ENCODE peak calls at places on chromosomes 13 and 19, in five cellular contexts. O is activated naive CD4-positive, alpha-beta T cell treated with anti-CD3 and anti-CD28 coated beads, Interleukin-2, amount 50 U/mL, for 16 hours; X is NCI-H2081; R is stimulated activated CD8-positive, alpha-beta memory T cell treated with anti-CD3 and anti-CD28 coated beads, Interleukin-12 subunit alpha, Interleukin-12 subunit beta, amount 100 ng/mL, for 4 hours; D is nucleus accumbens. W is an unnamed sample.

GRCh38 chr19:15529774-15530372 is 21.5 kb downstream of the CYP4F22 start:
- DNase-seq in O (no peak), X (no peak), R (no peak), D (no peak), W (no peak)

GRCh38 chr13:44685641-44686040 is 109.5 kb upstream of the TSC22D1 start:
- DNase-seq in O (no peak), X (no peak), R (no peak), D (no peak), W (no peak)

GRCh38 chr19:44570984-44571684 is 41.7 kb upstream of the CEACAM20 start:
- DNase-seq in O (peak), X (peak), R (no peak), D (peak), W (peak)

GRCh38 chr13:70932511-70932910 is 824.3 kb upstream of the KLHL1 start:
- DNase-seq in O (no peak), X (no peak), R (no peak), D (no peak), W (no peak)

GRCh38 chr13:62357887-62358645 is 942.4 kb upstream of the PCDH20 start:
- DNase-seq in O (no peak), X (peak), R (no peak), D (no peak), W (peak)

GRCh38 chr19:16628984-16629691 is 1.1 kb upstream of the MED26 start:
- DNase-seq in O (no peak), X (peak), R (no peak), D (no peak), W (no peak)

GRCh38 chr13:87524775-87525174 is 146.4 kb upstream of the SLITRK5 start:
- DNase-seq in O (no peak), X (no peak), R (no peak), D (no peak), W (no peak)

GRCh38 chr19:6276447-6276846 is 3.3 kb downstream of the MLLT1 start:
- DNase-seq in O (no peak), X (no peak), R (no peak), D (no peak), W (no peak)

GRCh38 chr13:70844391-70845108 is 736.3 kb upstream of the KLHL1 start:
- DNase-seq in O (no peak), X (no peak), R (no peak), D (no peak), W (no peak)

GRCh38 chr13:113413178-113413897 is 40.0 kb downstream of the ADPRHL1 start:
- DNase-seq in O (no peak), X (no peak), R (no peak), D (no peak), W (no peak)

GRCh38 chr13:40064723-40065122 is 409.3 kb downstream of the COG6 start:
- DNase-seq in O (no peak), X (no peak), R (no peak), D (no peak), W (peak)

GRCh38 chr13:52780092-52780491 is 40.5 kb upstream of the CNMD start:
- DNase-seq in O (no peak), X (no peak), R (no peak), D (no peak), W (no peak)

GRCh38 chr13:25478186-25478585 is 106.4 kb downstream of the ATP8A2 start:
- DNase-seq in O (no peak), X (no peak), R (no peak), D (no peak), W (peak)

GRCh38 chr13:99374994-99375805 is 68.0 kb upstream of the GPR183 start:
- DNase-seq in O (no peak), X (no peak), R (no peak), D (no peak), W (no peak)

GRCh38 chr13:53206455-53206854 is 177.8 kb downstream of the OLFM4 start:
- DNase-seq in O (no peak), X (peak), R (no peak), D (no peak), W (no peak)

GRCh38 chr19:44141191-44142013 is at the start of gene ZNF234:
- DNase-seq in O (peak), X (peak), R (peak), D (peak), W (peak)

GRCh38 chr13:91540157-91540736 is 141.8 kb downstream of the GPC5 start:
- DNase-seq in O (no peak), X (no peak), R (no peak), D (no peak), W (no peak)

GRCh38 chr19:2385053-2385721 is 25.1 kb downstream of the TMPRSS9 start:
- DNase-seq in O (no peak), X (peak), R (no peak), D (no peak), W (peak)

GRCh38 chr13:43272866-43273265 is 249.5 kb downstream of the DNAJC15 start:
- DNase-seq in O (no peak), X (peak), R (no peak), D (no peak), W (no peak)

GRCh38 chr19:49333426-49334288 is 1.5 kb upstream of the CD37 start:
- DNase-seq in O (peak), X (no peak), R (peak), D (no peak), W (no peak)

GRCh38 chr13:111970501-111971155 is 96.3 kb upstream of the SOX1 start:
- DNase-seq in O (no peak), X (peak), R (no peak), D (no peak), W (no peak)

GRCh38 chr13:31587696-31588266 is 151.5 kb upstream of the RXFP2 start:
- DNase-seq in O (no peak), X (no peak), R (no peak), D (no peak), W (no peak)

GRCh38 chr13:44300895-44301638 is 72.6 kb upstream of the SERP2 start:
- DNase-seq in O (no peak), X (peak), R (no peak), D (no peak), W (peak)

GRCh38 chr13:112207124-112207523 is 140.2 kb downstream of the SOX1 start:
- DNase-seq in O (no peak), X (no peak), R (no peak), D (no peak), W (no peak)

GRCh38 chr13:69591437-69591836 is 516.2 kb upstream of the ATXN8OS start:
- DNase-seq in O (no peak), X (no peak), R (no peak), D (no peak), W (no peak)

GRCh38 chr13:48086272-48086671 is 8.6 kb downstream of the MED4 start:
- DNase-seq in O (no peak), X (no peak), R (no peak), D (no peak), W (no peak)

GRCh38 chr13:110416131-110416584 is 109.1 kb downstream of the COL4A2 start:
- DNase-seq in O (no peak), X (no peak), R (no peak), D (no peak), W (no peak)

GRCh38 chr19:39236527-39236926 is 8.3 kb downstream of the IFNL3 start:
- DNase-seq in O (peak), X (no peak), R (no peak), D (no peak), W (no peak)

GRCh38 chr19:5850743-5851293 is 431 bp downstream of the FUT3 start:
- DNase-seq in O (no peak), X (no peak), R (no peak), D (no peak), W (peak)

GRCh38 chr19:22616659-22617058 is 17.5 kb upstream of the ZNF492 start:
- DNase-seq in O (no peak), X (no peak), R (no peak), D (no peak), W (no peak)

GRCh38 chr19:51123381-51124186 is 1.1 kb upstream of the SIGLEC9 start:
- DNase-seq in O (peak), X (no peak), R (no peak), D (no peak), W (no peak)

GRCh38 chr19:13748169-13748884 is 16.0 kb upstream of the MRI1 start:
- DNase-seq in O (no peak), X (no peak), R (no peak), D (no peak), W (no peak)